ENCODE peak calls at places on chromosomes 5 and 9, in six cellular contexts. D, Z, P, H, R and T are unnamed samples.

GRCh38 chr5:90640484-90641059 is 82.0 kb downstream of the ADGRV1 start:
- DNase-seq in D (no peak), Z (no peak), P (peak; percentile 9), H (no peak), R (no peak), T (no peak)

GRCh38 chr5:176660530-176660859 is 13.2 kb downstream of the TSPAN17 start:
- DNase-seq in D (no peak), Z (no peak), P (no peak), H (no peak), R (no peak), T (no peak)

GRCh38 chr5:30698217-30698616 is 495.3 kb upstream of the CDH6 start:
- DNase-seq in D (no peak), Z (no peak), P (no peak), H (no peak), R (no peak), T (no peak)

GRCh38 chr5:79011219-79011836 is 26.2 kb upstream of the ARSB start:
- DNase-seq in D (no peak), Z (no peak), P (no peak), H (no peak), R (no peak), T (no peak)

GRCh38 chr5:89628876-89629635 is 746.1 kb upstream of the MEF2C start:
- DNase-seq in D (no peak), Z (no peak), P (no peak), H (no peak), R (no peak), T (no peak)

GRCh38 chr9:14198544-14199510 is 115.1 kb downstream of the NFIB start:
- DNase-seq in D (no peak), Z (no peak), P (peak; percentile 70), H (no peak), R (no peak), T (no peak)

GRCh38 chr9:91416086-91416712 is 7.4 kb downstream of the NFIL3 start:
- DNase-seq in D (no peak), Z (no peak), P (peak; percentile 81), H (no peak), R (no peak), T (no peak)

GRCh38 chr5:52468980-52469379 is 318.7 kb upstream of the ITGA1 start:
- DNase-seq in D (no peak), Z (no peak), P (no peak), H (no peak), R (no peak), T (no peak)

GRCh38 chr9:37925006-37925405 is 21.1 kb upstream of the SLC25A51 start:
- DNase-seq in D (no peak), Z (no peak), P (no peak), H (no peak), R (no peak), T (peak; percentile 74)

GRCh38 chr5:96702503-96703383 is 40.6 kb downstream of the CAST start:
- DNase-seq in D (peak; percentile 71), Z (peak; percentile 74), P (peak; percentile 98), H (peak; percentile 98), R (peak; percentile 53), T (peak; percentile 98)

GRCh38 chr9:32968101-32969011 is 33.1 kb downstream of the APTX start:
- DNase-seq in D (peak; percentile 62), Z (no peak), P (peak; percentile 41), H (no peak), R (no peak), T (no peak)

GRCh38 chr5:16736158-16736994 is 119.6 kb upstream of the RETREG1 start:
- DNase-seq in D (peak; percentile 56), Z (peak; percentile 66), P (peak; percentile 94), H (peak; percentile 82), R (no peak), T (no peak)

GRCh38 chr5:77358566-77359205 is 133.4 kb downstream of the WDR41 start:
- DNase-seq in D (no peak), Z (no peak), P (peak; percentile 37), H (no peak), R (no peak), T (no peak)

GRCh38 chr9:109699019-109699418 is 81.0 kb upstream of the PALM2AKAP2 start:
- DNase-seq in D (no peak), Z (no peak), P (no peak), H (no peak), R (no peak), T (no peak)

GRCh38 chr5:177472460-177473441 is 683 bp downstream of the DBN1 start:
- DNase-seq in D (peak; percentile 53), Z (no peak), P (no peak), H (no peak), R (peak; percentile 36), T (no peak)

GRCh38 chr5:146048994-146049703 is 56.2 kb downstream of the PLAC8L1 start:
- DNase-seq in D (peak; percentile 64), Z (peak; percentile 68), P (peak; percentile 79), H (no peak), R (no peak), T (no peak)

GRCh38 chr5:125528881-125529280 is 782.4 kb upstream of the ZNF608 start:
- DNase-seq in D (no peak), Z (no peak), P (no peak), H (no peak), R (no peak), T (no peak)

GRCh38 chr9:92097997-92098482 is 17.2 kb downstream of the SPTLC1 start:
- DNase-seq in D (peak; percentile 94), Z (peak; percentile 94), P (peak; percentile 86), H (peak; percentile 93), R (no peak), T (no peak)

GRCh38 chr9:136714096-136714875 is 1.9 kb downstream of the DIPK1B start:
- DNase-seq in D (no peak), Z (no peak), P (no peak), H (peak; percentile 89), R (no peak), T (no peak)

GRCh38 chr9:122131401-122131921 is 28.1 kb downstream of the NDUFA8 start:
- DNase-seq in D (peak; percentile 79), Z (peak; percentile 86), P (peak; percentile 34), H (no peak), R (no peak), T (no peak)

GRCh38 chr9:36112516-36112915 is 24.0 kb upstream of the GLIPR2 start:
- DNase-seq in D (no peak), Z (no peak), P (no peak), H (no peak), R (no peak), T (no peak)

GRCh38 chr5:119080975-119081374 is 10.1 kb downstream of the DMXL1 start:
- DNase-seq in D (no peak), Z (no peak), P (no peak), H (no peak), R (no peak), T (no peak)

GRCh38 chr5:133357758-133358157 is 254.6 kb downstream of the FSTL4 start:
- DNase-seq in D (no peak), Z (no peak), P (no peak), H (no peak), R (no peak), T (no peak)

GRCh38 chr9:112754578-112754977 is 4.0 kb downstream of the SNX30 start:
- DNase-seq in D (no peak), Z (no peak), P (peak; percentile 35), H (no peak), R (no peak), T (no peak)

GRCh38 chr5:35135239-35135700 is 87.5 kb upstream of the AGXT2 start:
- DNase-seq in D (no peak), Z (no peak), P (no peak), H (no peak), R (no peak), T (no peak)

GRCh38 chr5:35443803-35444595 is 173.7 kb upstream of the SPEF2 start:
- DNase-seq in D (no peak), Z (no peak), P (no peak), H (no peak), R (no peak), T (no peak)

GRCh38 chr5:160360310-160360709 is 10.1 kb downstream of the C1QTNF2 start:
- DNase-seq in D (no peak), Z (peak; percentile 33), P (no peak), H (no peak), R (no peak), T (no peak)

GRCh38 chr9:16275795-16276624 is 594.5 kb downstream of the BNC2 start:
- DNase-seq in D (no peak), Z (peak; percentile 16), P (peak; percentile 28), H (peak; percentile 84), R (no peak), T (no peak)

GRCh38 chr5:66222455-66222854 is 78.4 kb downstream of the SREK1 start:
- DNase-seq in D (no peak), Z (no peak), P (no peak), H (no peak), R (no peak), T (no peak)

GRCh38 chr5:170439944-170440269 is 50.7 kb upstream of the KCNMB1 start:
- DNase-seq in D (no peak), Z (peak; percentile 15), P (no peak), H (no peak), R (no peak), T (no peak)

GRCh38 chr5:132437604-132438275 is 52.8 kb downstream of the IRF1 start:
- DNase-seq in D (peak; percentile 54), Z (peak; percentile 73), P (peak; percentile 55), H (peak; percentile 95), R (no peak), T (no peak)

GRCh38 chr9:135479469-135480052 is at the start of gene PPP1R26:
- DNase-seq in D (no peak), Z (no peak), P (no peak), H (no peak), R (no peak), T (no peak)

GRCh38 chr5:69364414-69364813 is 4.9 kb downstream of the AK6 start:
- DNase-seq in D (no peak), Z (no peak), P (peak; percentile 24), H (no peak), R (no peak), T (no peak)
- TF ChIP-seq CTCF in D (no peak), Z (peak; percentile 54), P (peak; percentile 42), H (no peak), R (no peak), T (peak; percentile 71)

GRCh38 chr9:132236662-132237311 is 74.9 kb downstream of the NTNG2 start:
- DNase-seq in D (no peak), Z (no peak), P (no peak), H (no peak), R (no peak), T (no peak)
- TF ChIP-seq CTCF in D (no peak), Z (peak; percentile 8), P (no peak), H (no peak), R (no peak), T (peak; percentile 71)

GRCh38 chr9:86035827-86036440 is 63.4 kb downstream of the GOLM1 start:
- DNase-seq in D (no peak), Z (no peak), P (no peak), H (no peak), R (no peak), T (no peak)

GRCh38 chr9:86036555-86036954 is 62.8 kb downstream of the GOLM1 start:
- DNase-seq in D (no peak), Z (no peak), P (no peak), H (no peak), R (no peak), T (no peak)

GRCh38 chr9:86040281-86041155 is 58.8 kb downstream of the GOLM1 start:
- DNase-seq in D (no peak), Z (no peak), P (no peak), H (no peak), R (no peak), T (no peak)

GRCh38 chr9:86034863-86035734 is 64.3 kb downstream of the GOLM1 start:
- DNase-seq in D (peak; percentile 75), Z (peak; percentile 68), P (peak; percentile 60), H (no peak), R (no peak), T (no peak)
- TF ChIP-seq CTCF in D (peak; percentile 60), Z (peak; percentile 78), P (peak; percentile 50), H (no peak), R (no peak), T (peak; percentile 77)

GRCh38 chr5:181043285-181044092 is 3.4 kb downstream of the BTNL9 start:
- DNase-seq in D (no peak), Z (no peak), P (no peak), H (no peak), R (no peak), T (no peak)
- TF ChIP-seq CTCF in D (no peak), Z (peak; percentile 42), P (no peak), H (no peak), R (no peak), T (no peak)